ENCODE peak calls at places on chromosomes 13 and 19, in nine cellular contexts. H is lower leg skin, U is HCT116, Q is breast epithelium, B is GM12891, R is body of pancreas, V is NB4, K is IMR-90, A is suprapubic skin. N is an unnamed sample.
A peak's percentile ranks its signal among the peaks of the same experiment; 100 is the strongest.

GRCh38 chr13:44045179-44045562 is 165.5 kb downstream of the LACC1 start:
- DNase-seq in H (no peak), R (peak; percentile 14), K (no peak), U (no peak), B (no peak), Q (no peak), A (no peak), V (no peak), N (no peak)

GRCh38 chr19:38395381-38396127 is 7.1 kb downstream of the SPRED3 start:
- DNase-seq in H (no peak), R (no peak), B (no peak), Q (no peak), V (no peak), U (no peak), A (no peak), K (no peak), N (no peak)

GRCh38 chr19:33464010-33464732 is 57.4 kb downstream of the PEPD start:
- DNase-seq in U (no peak), Q (no peak), B (no peak), V (no peak), H (no peak), K (no peak), A (peak; percentile 44), R (no peak), N (no peak)

GRCh38 chr13:114089341-114089740 is 43.1 kb downstream of the RASA3 start:
- DNase-seq in Q (no peak), R (no peak), K (no peak), B (no peak), U (no peak), A (peak; percentile 44), H (no peak), V (no peak), N (no peak)

GRCh38 chr13:106155411-106155810 is 380.1 kb downstream of the EFNB2 start:
- DNase-seq in U (no peak), H (no peak), K (peak; percentile 79), V (no peak), Q (no peak), A (no peak), B (no peak), R (no peak), N (no peak)

GRCh38 chr13:76398426-76398825 is 487.8 kb downstream of the KCTD12 start:
- DNase-seq in U (no peak), R (no peak), A (no peak), H (no peak), B (no peak), K (peak; percentile 5), Q (no peak), V (no peak), N (no peak)

GRCh38 chr13:114022309-114022669 is 48.4 kb upstream of the C13orf46 start:
- DNase-seq in Q (no peak), V (no peak), H (no peak), B (no peak), R (no peak), K (no peak), A (no peak), U (no peak), N (no peak)

GRCh38 chr19:4821265-4821664 is 10.2 kb downstream of the TICAM1 start:
- DNase-seq in B (no peak), R (no peak), K (no peak), Q (no peak), U (no peak), H (no peak), V (no peak), A (no peak), N (no peak)

GRCh38 chr13:87677334-87678234 is 6.4 kb downstream of the SLITRK5 start:
- DNase-seq in B (no peak), K (no peak), Q (no peak), V (no peak), H (no peak), U (no peak), A (no peak), R (peak; percentile 22), N (peak; percentile 15)

GRCh38 chr13:99218969-99219368 is 18.3 kb downstream of the UBAC2 start:
- DNase-seq in Q (no peak), V (no peak), K (no peak), A (no peak), H (no peak), B (no peak), U (no peak), R (no peak), N (no peak)

GRCh38 chr13:29081036-29081435 is 260.9 kb downstream of the MTUS2 start:
- DNase-seq in R (no peak), V (peak; percentile 59), K (no peak), A (no peak), H (no peak), U (no peak), Q (no peak), B (no peak), N (no peak)

DNA sequence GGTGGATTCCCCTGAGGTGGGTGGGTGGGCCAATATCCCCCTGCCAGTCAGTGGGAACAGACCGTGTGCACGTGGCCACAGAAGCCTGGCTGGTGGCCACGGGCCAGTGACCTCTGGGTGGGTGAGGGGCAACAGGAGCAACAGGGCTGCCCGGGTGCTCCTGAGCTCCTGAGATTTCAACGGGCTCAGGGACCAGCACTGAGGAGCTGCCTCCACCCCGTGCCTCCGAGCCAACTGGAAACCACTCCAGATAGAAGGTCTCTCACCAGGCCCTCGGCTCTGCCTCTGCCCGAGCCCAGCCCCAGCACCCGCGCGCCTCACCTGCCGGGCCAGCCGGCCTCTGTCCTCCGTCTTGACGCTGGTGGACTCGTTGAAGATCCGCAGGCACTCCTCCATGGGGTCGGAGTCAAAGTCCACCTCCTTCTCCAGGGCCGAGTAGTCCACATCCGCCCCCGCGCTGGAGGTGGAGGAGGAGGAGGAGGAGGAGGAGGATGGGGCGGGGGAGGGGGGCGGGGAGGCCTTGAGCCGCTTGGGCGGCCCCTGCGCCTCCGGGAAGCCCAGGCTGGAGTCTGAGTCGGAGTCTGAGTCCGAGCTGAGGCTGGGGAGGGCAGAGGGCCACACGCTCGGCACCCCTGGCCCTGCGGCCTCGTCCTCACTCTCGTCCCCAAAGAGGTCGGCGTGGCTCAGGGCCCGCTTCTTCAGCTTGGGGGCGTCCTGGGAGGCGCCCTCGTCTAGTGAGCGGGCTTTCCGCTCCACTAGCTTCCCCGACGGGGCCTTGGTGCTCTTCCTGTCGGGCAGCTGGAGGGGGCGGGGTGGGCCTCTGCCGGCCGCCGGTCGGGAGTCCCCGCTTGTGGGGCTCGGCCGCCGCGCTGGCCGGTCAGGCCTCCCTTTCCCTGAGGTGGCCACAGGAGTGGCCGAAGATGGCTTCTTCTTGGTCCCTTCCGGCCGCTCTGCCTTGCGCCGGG is 14.8 kb upstream of the ATP8B3 start:
- DNase-seq in Q (no peak), K (no peak), B (no peak), H (no peak), A (no peak), V (no peak), U (no peak), R (no peak), N (no peak)
- TF ChIP-seq POLR2A in Q (no peak), K (no peak), B (no peak), H (no peak), A (no peak), V (no peak), U (no peak), R (no peak), N (no peak)

DNA sequence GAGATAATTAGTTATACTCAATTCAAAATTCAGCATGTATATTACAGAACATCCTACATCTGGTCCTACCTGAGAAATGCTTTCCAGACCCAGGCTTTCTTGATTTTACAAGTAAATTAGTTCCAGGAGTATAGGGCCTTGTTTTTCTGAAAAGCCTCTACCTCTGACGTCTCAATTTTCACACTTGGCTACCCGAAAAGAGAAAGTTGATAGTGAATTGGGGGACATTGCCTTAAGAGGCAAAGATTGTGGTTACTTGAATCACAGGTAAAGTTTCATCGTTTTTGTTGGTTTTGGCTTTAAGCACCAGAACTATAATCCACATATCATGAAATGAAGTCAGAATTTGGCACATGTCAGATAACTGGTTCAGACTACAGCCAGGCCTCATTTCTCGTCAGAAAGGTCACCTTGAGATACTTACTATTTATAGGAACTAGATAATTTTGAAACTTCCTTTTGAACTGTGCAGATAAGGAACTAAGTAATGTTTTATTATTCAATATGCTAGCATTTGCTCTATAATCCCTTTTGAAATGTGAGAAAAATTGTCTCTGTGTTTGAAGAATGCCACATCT is 30.8 kb downstream of the FAM124A start:
- DNase-seq in U (no peak), K (no peak), A (no peak), V (peak; percentile 54), R (no peak), B (no peak), Q (no peak), H (no peak), N (no peak)
- TF ChIP-seq POLR2A in U (no peak), K (no peak), A (no peak), V (no peak), R (no peak), B (no peak), Q (no peak), H (no peak), N (no peak)

DNA sequence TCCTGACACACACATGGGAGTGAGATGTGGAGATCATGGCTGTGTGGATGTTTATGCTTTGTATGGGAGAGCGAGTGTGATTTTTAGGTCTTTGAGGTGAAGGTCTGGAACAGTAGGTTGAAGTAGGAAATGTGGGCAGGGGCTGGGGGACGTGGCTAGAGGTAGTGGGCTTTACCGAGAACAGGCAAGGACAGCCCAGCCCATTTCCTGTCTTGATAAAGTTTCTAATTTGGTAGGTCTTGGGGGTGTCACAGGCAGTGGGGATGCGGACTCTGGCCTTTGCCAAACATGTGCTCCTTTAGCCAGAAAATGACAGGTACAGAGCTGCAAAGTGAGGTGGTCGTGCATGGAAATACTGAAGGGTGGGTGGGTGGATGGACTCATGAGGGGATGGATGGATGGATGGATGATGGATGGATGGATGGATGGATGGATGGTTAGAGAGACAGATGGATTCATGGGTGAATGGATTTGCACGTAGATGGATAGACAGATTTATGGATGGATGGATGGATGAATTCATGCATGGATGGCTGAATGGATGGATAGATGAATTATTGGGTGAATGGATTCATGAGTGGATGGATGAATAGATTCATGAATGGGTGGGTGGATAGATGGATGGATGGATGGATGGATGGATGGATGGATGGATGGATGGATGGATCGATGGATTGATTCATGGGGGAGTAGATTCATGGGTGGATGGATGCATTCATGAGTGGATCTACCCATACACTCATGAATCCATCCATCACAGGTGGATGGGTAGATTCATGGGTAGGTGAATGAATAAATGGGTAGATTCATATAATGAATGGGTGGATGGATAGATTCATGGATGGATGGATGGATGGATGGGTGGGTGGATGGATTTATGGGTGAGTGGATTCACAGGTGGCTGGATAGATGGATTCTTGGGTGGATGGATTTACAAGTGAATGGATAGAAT is 69.3 kb upstream of the USE1 start:
- DNase-seq in U (no peak), V (no peak), Q (no peak), A (no peak), K (no peak), R (no peak), H (no peak), B (no peak), N (no peak)
- TF ChIP-seq POLR2A in U (no peak), V (no peak), Q (no peak), A (no peak), K (no peak), R (no peak), H (no peak), B (no peak), N (no peak)

DNA sequence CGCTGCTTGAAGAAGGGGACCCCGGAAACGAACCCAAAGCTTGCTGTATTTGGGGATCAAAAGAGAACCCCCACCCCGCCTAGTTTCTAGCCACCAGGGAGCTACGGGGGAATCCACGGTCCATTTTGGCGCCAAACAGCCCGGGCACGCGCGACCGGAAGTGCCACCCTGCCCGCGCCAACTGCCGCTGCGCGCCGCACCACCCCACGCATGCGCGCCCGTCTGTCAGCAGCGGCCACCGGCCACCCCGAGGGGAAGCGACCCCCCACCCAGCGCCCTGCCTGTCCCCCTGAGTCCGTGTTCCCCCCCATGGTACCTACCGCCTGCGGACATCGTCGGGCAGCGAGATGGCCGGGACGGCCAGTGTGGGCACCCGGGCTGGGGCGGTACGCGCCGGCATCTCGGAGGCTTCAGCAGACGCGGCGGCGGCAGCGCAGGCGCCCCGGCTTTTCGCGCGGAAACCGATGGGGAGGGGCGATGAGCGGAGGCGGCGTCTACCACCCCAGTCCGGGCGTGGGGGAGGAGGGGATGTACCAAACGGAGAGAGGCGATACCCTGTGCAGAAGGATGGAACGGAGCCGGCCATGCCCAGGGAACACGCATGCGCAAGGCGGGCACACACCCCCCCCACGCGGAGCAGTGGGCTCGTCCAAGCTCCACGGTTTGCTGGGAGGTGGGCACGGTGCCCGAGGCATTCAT is at the start of gene DNMT1:
- DNase-seq in R (peak; percentile 94), U (peak; percentile 94), V (peak; percentile 100), H (peak; percentile 90), Q (peak; percentile 91), B (peak; percentile 97), K (peak; percentile 95), A (peak; percentile 98), N (peak; percentile 98)
- TF ChIP-seq POLR2A in R (no peak), U (peak; percentile 85), V (peak; percentile 100), H (no peak), Q (peak; percentile 27), B (peak; percentile 85), K (peak; percentile 80), A (peak; percentile 41), N (peak; percentile 95)